ENCODE peak calls at places on chromosomes 13 and 19, in nine cellular contexts. L is heart left ventricle, E is AG04450, B is fibroblast of mammary gland, W is spleen, K is glutamatergic neuron, I is tibial nerve, Y is cardiac fibroblast, Z is IMR-90. D is an unnamed sample.

GRCh38 chr19:5407356-5407755 is 47.9 kb upstream of the ZNRF4 start:
- DNase-seq in E (no peak), I (no peak), W (no peak), Y (peak), B (peak), Z (peak), L (no peak), K (no peak), D (peak)

GRCh38 chr13:28568286-28568685 is 73.4 kb upstream of the FLT1 start:
- DNase-seq in L (peak), B (no peak), Y (peak), Z (peak), I (peak), W (no peak), E (peak), K (no peak), D (no peak)

GRCh38 chr19:38024991-38025716 is 118.1 kb downstream of the SIPA1L3 start:
- DNase-seq in Z (no peak), E (no peak), K (no peak), Y (no peak), L (no peak), W (peak), B (no peak), I (no peak), D (no peak)

GRCh38 chr19:5265260-5265659 is 75.4 kb downstream of the PTPRS start:
- DNase-seq in Z (no peak), Y (no peak), K (no peak), E (no peak), B (no peak), L (no peak), I (no peak), W (no peak), D (no peak)

GRCh38 chr13:64397699-64398098 is 2832.4 kb downstream of the PCDH9 start:
- DNase-seq in Y (peak), L (no peak), W (no peak), Z (peak), B (no peak), E (no peak), K (no peak), I (no peak), D (peak)

GRCh38 chr13:111474136-111475002 is 153.9 kb downstream of the TEX29 start:
- DNase-seq in L (no peak), Z (peak), Y (peak), E (peak), B (peak), I (no peak), W (no peak), K (no peak), D (peak)

GRCh38 chr19:14103310-14103709 is 12.8 kb upstream of the SAMD1 start:
- DNase-seq in Y (no peak), W (no peak), Z (no peak), L (peak), K (no peak), B (no peak), E (no peak), I (no peak), D (no peak)

GRCh38 chr19:44367024-44367423 is 10.5 kb upstream of the ZNF112 start:
- DNase-seq in W (no peak), Y (peak), K (no peak), Z (no peak), I (no peak), B (peak), E (no peak), L (no peak), D (no peak)

GRCh38 chr13:103066991-103067390 is 774 bp upstream of the SLC10A2 start:
- DNase-seq in W (no peak), Z (no peak), Y (no peak), L (no peak), E (no peak), B (no peak), I (no peak), K (no peak), D (no peak)

GRCh38 chr13:87122551-87122950 is 548.6 kb upstream of the SLITRK5 start:
- DNase-seq in I (no peak), W (no peak), B (peak), K (no peak), L (no peak), Z (peak), E (no peak), Y (peak), D (no peak)

GRCh38 chr19:4206818-4207484 is 22.4 kb upstream of the EBI3 start:
- DNase-seq in B (peak), Z (peak), Y (peak), K (no peak), E (no peak), L (no peak), W (no peak), I (no peak), D (peak)

GRCh38 chr13:84571264-84571663 is 689.0 kb upstream of the SLITRK1 start:
- DNase-seq in K (no peak), E (no peak), Z (peak), W (no peak), B (no peak), L (no peak), Y (no peak), I (no peak), D (no peak)

GRCh38 chr19:49848938-49849337 is 2.0 kb upstream of the PTOV1 start:
- DNase-seq in Y (no peak), I (no peak), W (no peak), E (no peak), Z (no peak), L (no peak), K (no peak), B (no peak), D (no peak)

GRCh38 chr13:54356209-54356608 is 1327.6 kb downstream of the OLFM4 start:
- DNase-seq in E (no peak), Y (no peak), I (no peak), L (no peak), Z (no peak), B (no peak), W (no peak), K (no peak), D (no peak)

GRCh38 chr19:30325657-30326056 is 46.5 kb upstream of the ZNF536 start:
- DNase-seq in Y (no peak), B (no peak), I (no peak), W (no peak), L (no peak), K (no peak), E (no peak), Z (no peak), D (no peak)

GRCh38 chr13:40330950-40331349 is 335.5 kb downstream of the FOXO1 start:
- DNase-seq in Y (no peak), B (no peak), K (no peak), I (no peak), L (no peak), Z (no peak), W (no peak), E (no peak), D (no peak)

GRCh38 chr19:49362926-49363264 is 679 bp upstream of the TEAD2 start:
- DNase-seq in I (peak), L (peak), Z (peak), Y (no peak), B (no peak), E (no peak), W (no peak), K (no peak), D (no peak)

GRCh38 chr19:55638864-55639359 is 1.9 kb upstream of the ZNF580 start:
- DNase-seq in B (peak), W (no peak), Z (peak), L (no peak), I (no peak), E (no peak), K (peak), Y (peak), D (peak)

GRCh38 chr19:48354332-48354992 is 9.3 kb downstream of the TMEM143 start:
- DNase-seq in Z (peak), B (no peak), I (no peak), E (no peak), Y (no peak), W (no peak), L (no peak), K (no peak), D (no peak)

GRCh38 chr13:46593403-46593802 is 40.4 kb downstream of the LRCH1 start:
- DNase-seq in Y (no peak), E (no peak), L (no peak), W (no peak), K (no peak), Z (no peak), I (no peak), B (no peak), D (no peak)

GRCh38 chr19:45569619-45570421 is 14.8 kb downstream of the OPA3 start:
- DNase-seq in I (no peak), K (peak), Z (no peak), L (peak), W (peak), Y (peak), E (no peak), B (peak), D (no peak)

GRCh38 chr13:50588736-50589135 is 254.8 kb downstream of the DLEU7 start:
- DNase-seq in W (no peak), Z (no peak), K (no peak), L (no peak), Y (peak), E (no peak), I (no peak), B (peak), D (no peak)

GRCh38 chr19:40424637-40425449 is 949 bp downstream of the SERTAD1 start:
- DNase-seq in Y (peak), L (no peak), W (peak), K (no peak), E (no peak), B (no peak), I (no peak), Z (peak), D (no peak)

GRCh38 chr19:12867120-12868099 is 13.8 kb downstream of the DNASE2 start:
- DNase-seq in B (peak), I (no peak), Z (peak), W (peak), K (peak), L (peak), Y (peak), E (no peak), D (no peak)

GRCh38 chr19:49812997-49813861 is at the start of gene FUZ:
- DNase-seq in L (peak), W (peak), Y (peak), Z (peak), K (peak), E (peak), I (peak), B (peak), D (peak)

GRCh38 chr13:100652510-100652909 is 22.1 kb downstream of the TMTC4 start:
- DNase-seq in Y (no peak), L (no peak), K (no peak), B (no peak), W (no peak), Z (no peak), I (no peak), E (no peak), D (no peak)

GRCh38 chr13:48585456-48585840 is 52.6 kb upstream of the RCBTB2 start:
- DNase-seq in E (no peak), B (peak), W (no peak), Y (peak), I (no peak), Z (no peak), K (no peak), L (no peak), D (no peak)

GRCh38 chr19:2048959-2049740 is 1.9 kb downstream of the MKNK2 start:
- DNase-seq in I (no peak), Z (no peak), L (no peak), Y (peak), E (no peak), B (no peak), K (no peak), W (peak), D (no peak)

GRCh38 chr19:34639491-34640085 is 37.4 kb downstream of the SCGB2B2 start:
- DNase-seq in E (peak), W (no peak), Z (peak), K (peak), B (peak), L (no peak), I (peak), Y (peak), D (peak)

GRCh38 chr19:8451885-8452284 is 7.1 kb downstream of the HNRNPM start:
- DNase-seq in K (no peak), E (no peak), W (no peak), Z (peak), B (peak), L (no peak), I (no peak), Y (peak), D (peak)

GRCh38 chr19:4210166-4210731 is 19.1 kb upstream of the EBI3 start:
- DNase-seq in Z (no peak), E (no peak), W (no peak), Y (no peak), L (no peak), I (no peak), B (no peak), K (no peak), D (no peak)

GRCh38 chr19:17687857-17688784 is at the start of gene UNC13A:
- DNase-seq in Y (peak), Z (peak), I (no peak), L (peak), K (peak), B (peak), W (peak), E (no peak), D (no peak)

GRCh38 chr19:12843999-12844732 is 5.9 kb downstream of the MAST1 start:
- DNase-seq in B (no peak), I (no peak), E (no peak), L (no peak), W (no peak), K (no peak), Z (no peak), Y (no peak), D (no peak)

GRCh38 chr13:92346046-92346445 is 880.6 kb upstream of the GPC6 start:
- DNase-seq in L (no peak), B (no peak), I (no peak), Z (no peak), K (no peak), Y (no peak), E (no peak), W (no peak), D (no peak)

GRCh38 chr13:32940601-32941000 is 75.6 kb upstream of the KL start:
- DNase-seq in Y (peak), B (peak), E (peak), Z (peak), I (peak), L (peak), W (no peak), K (no peak), D (no peak)

GRCh38 chr19:3423183-3423829 is 56.9 kb downstream of the NFIC start:
- DNase-seq in W (no peak), B (peak), Y (no peak), K (no peak), Z (peak), L (peak), I (no peak), E (no peak), D (no peak)

GRCh38 chr19:47512183-47512947 is 2.5 kb downstream of the NAPA start:
- DNase-seq in K (no peak), E (no peak), L (no peak), B (peak), I (peak), W (no peak), Y (peak), Z (peak), D (peak)

GRCh38 chr13:80871481-80871880 is 530.6 kb upstream of the SPRY2 start:
- DNase-seq in Z (no peak), W (no peak), E (no peak), I (no peak), K (no peak), Y (peak), L (no peak), B (peak), D (no peak)

GRCh38 chr19:18119243-18120105 is 21.9 kb downstream of the MAST3 start:
- DNase-seq in Z (no peak), B (no peak), Y (no peak), K (no peak), L (no peak), I (no peak), E (no peak), W (peak), D (no peak)

GRCh38 chr13:69935043-69935442 is 172.6 kb upstream of the ATXN8OS start:
- DNase-seq in W (no peak), I (no peak), E (no peak), B (no peak), Y (no peak), L (no peak), Z (no peak), K (no peak), D (no peak)
- TF ChIP-seq CTCF in W (no peak), I (no peak), E (no peak), B (no peak), Y (no peak), L (no peak), Z (no peak), K (peak), D (peak)

DNA sequence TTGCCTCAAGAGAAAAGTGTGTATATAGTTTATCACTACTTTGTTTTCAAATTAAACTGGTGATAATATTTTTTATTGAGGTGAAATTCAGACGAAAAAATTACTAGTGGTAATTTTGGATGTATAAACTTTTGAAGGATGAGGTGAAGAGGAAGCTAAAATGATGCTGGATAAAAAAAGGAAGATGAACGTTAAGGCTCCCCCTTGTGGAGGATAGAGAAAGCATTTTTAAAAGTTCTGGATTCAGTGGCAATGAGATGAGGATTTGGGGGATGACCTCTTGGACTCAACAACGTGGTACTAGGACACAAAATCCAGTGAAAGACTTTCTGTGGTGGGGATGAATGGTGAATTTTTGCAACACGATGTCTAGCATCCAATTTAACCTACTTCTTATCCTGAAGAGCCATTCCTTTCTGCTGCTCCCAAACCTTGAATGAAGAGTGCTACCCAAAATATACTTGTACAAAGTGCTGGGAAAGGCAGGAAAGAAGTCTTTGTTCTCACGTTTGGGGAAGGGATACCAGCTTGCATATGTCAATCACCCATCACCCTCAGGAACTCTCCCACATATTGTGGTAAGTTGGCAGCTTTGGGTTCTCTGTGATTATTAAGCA is 7.3 kb upstream of the SIGLEC5 start:
- DNase-seq in E (no peak), Y (peak), W (no peak), I (no peak), L (no peak), B (peak), K (no peak), Z (no peak), D (no peak)
- TF ChIP-seq CTCF in E (peak), Y (peak), W (peak), I (no peak), L (peak), B (peak), K (peak), Z (peak), D (peak)

DNA sequence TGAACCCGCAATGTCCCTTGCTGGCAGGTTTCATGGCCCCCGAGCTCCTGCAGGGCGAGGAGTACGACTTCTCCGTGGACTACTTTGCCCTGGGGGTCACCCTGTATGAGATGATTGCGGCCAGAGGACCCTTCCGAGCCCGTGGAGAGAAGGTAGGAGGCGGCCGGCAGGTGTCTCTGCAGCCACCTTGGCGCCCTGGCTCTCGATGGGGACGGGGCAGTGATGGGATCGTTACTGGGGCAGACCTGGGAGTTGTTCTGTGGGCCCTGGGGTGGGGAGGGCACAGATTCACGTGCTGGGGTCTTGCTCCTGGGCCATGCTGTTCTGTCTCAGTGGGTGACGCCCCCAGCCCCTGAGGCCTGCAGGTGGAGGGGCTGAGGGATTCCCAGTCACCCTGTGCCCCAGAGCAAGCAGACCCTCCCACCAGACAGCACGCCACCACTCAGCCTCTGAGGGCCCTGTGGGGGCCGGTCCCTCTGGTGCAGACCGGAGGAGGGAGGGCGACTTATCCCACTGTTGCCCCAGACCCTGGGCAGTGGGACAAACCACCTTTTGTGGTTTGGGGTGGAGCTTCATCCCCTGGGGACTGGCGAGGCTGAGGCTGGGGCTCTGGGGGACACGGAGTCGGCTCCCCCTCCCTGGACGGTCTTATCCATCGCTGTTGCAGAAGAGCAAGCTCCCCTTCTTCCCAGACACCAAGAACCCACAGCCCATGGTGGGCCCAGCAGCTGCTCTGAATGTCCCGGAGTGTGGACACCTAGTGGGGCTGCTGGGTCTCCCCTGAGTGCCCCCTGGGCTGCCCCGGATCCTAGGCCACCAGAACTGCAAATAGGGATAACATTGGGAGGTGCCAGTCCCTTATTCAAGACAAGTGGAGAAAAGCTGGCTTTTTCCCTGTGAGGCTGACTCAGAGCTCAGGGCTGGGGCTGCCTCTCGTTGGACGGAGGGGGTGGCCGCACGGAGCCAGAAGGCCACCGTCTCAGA is 27.5 kb upstream of the TMEM255B start:
- DNase-seq in B (no peak), I (no peak), L (no peak), E (no peak), Z (no peak), Y (no peak), W (peak), K (no peak), D (no peak)
- TF ChIP-seq CTCF in B (no peak), I (no peak), L (no peak), E (no peak), Z (no peak), Y (no peak), W (no peak), K (no peak), D (no peak)

GRCh38 chr13:70623260-70623659 is 515.0 kb upstream of the KLHL1 start:
- DNase-seq in I (no peak), E (no peak), B (peak), K (no peak), W (no peak), Z (peak), L (no peak), Y (peak), D (no peak)
- TF ChIP-seq CTCF in I (peak), E (peak), B (peak), K (peak), W (no peak), Z (peak), L (no peak), Y (peak), D (peak)

DNA sequence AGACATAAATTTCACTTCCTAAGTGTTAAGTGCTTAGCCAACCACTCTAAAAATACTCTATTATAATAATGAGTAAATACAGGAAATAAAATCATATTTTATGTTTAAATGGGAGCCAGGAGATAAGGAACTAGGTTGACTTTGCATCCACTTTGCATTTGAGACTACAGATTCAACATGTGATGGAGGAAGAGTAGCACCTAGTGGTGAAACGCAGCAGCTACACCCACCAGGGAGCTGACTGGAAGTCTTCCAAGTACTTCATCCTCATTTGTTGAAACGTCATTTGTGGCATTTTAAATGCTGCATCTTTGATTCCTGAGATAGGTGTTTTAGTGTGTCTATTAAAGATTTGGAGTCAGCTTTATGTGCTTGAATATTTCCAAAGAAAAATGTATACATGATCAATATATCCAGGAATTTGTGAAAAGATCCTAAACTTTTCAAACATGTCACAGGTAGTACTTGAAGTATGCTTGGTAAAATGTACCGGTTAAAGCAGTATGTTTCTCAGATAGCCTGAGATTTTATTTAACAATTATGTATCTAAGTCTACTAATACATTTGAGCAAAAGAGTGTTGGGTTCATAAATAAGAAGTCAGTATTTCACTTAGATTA is 17.4 kb upstream of the KCTD12 start:
- DNase-seq in I (peak), B (peak), E (peak), K (peak), Y (peak), L (peak), W (peak), Z (peak), D (peak)
- TF ChIP-seq CTCF in I (peak), B (peak), E (peak), K (peak), Y (peak), L (peak), W (peak), Z (peak), D (peak)